ENCODE peak calls at places on chromosomes 3 and 15, in four cellular contexts. R is GM23248, P is IMR-90, Y is neural progenitor cell. G is an unnamed sample. For H4K20me1, the result is how much of the 10 kb centered on the place peaks cover.

GRCh38 chr3:147195896-147196295 is 210.4 kb downstream of the ZIC4 start:
- DNase-seq in R (peak), P (peak), Y (no peak), G (no peak)

GRCh38 chr3:78867409-78868372 is 900.1 kb downstream of the ROBO1 start:
- DNase-seq in R (peak), P (peak), Y (no peak), G (no peak)

GRCh38 chr3:97138914-97139541 is 324.6 kb downstream of the EPHA6 start:
- DNase-seq in R (no peak), P (no peak), Y (peak), G (peak)

GRCh38 chr3:147383617-147384016 is 22.7 kb downstream of the ZIC4 start:
- DNase-seq in R (no peak), P (no peak), Y (peak), G (no peak)

GRCh38 chr15:36758800-36759199 is 179.4 kb downstream of the CDIN1 start:
- DNase-seq in R (no peak), P (no peak), Y (no peak), G (no peak)

GRCh38 chr3:66703501-66703900 is 202.7 kb upstream of the LRIG1 start:
- DNase-seq in R (no peak), P (no peak), Y (no peak), G (no peak)

GRCh38 chr15:36235173-36235572 is 344.3 kb upstream of the CDIN1 start:
- DNase-seq in R (no peak), P (no peak), Y (no peak), G (no peak)

GRCh38 chr3:172687501-172687900 is 23.4 kb downstream of the NCEH1 start:
- DNase-seq in R (peak), P (no peak), Y (no peak), G (peak)

GRCh38 chr3:56878046-56878445 is 76.3 kb upstream of the ARHGEF3 start:
- DNase-seq in R (no peak), P (peak), Y (no peak), G (no peak)

GRCh38 chr15:57565326-57565725 is 26.4 kb upstream of the MYZAP start:
- DNase-seq in R (no peak), P (peak), Y (no peak), G (peak)

GRCh38 chr3:111690242-111690641 is 95.1 kb upstream of the ZBED2 start:
- DNase-seq in R (peak), P (peak), Y (peak), G (peak)

GRCh38 chr3:95565502-95565901 is 1248.9 kb upstream of the EPHA6 start:
- DNase-seq in R (no peak), P (no peak), Y (no peak), G (no peak)

GRCh38 chr15:101772921-101773320 is 30.4 kb upstream of the OR4F6 start:
- DNase-seq in R (no peak), P (no peak), Y (no peak), G (no peak)

GRCh38 chr3:42684632-42685362 is 540 bp upstream of the KLHL40 start:
- DNase-seq in R (no peak), P (no peak), Y (no peak), G (no peak)

GRCh38 chr3:98406034-98406433 is 15.6 kb downstream of the OR5K3 start:
- DNase-seq in R (no peak), P (no peak), Y (no peak), G (no peak)

GRCh38 chr15:90594297-90594696 is 64.6 kb downstream of the CRTC3 start:
- DNase-seq in R (peak), P (no peak), Y (no peak), G (no peak)

GRCh38 chr3:53109822-53110771 is 20.1 kb downstream of the RFT1 start:
- DNase-seq in R (peak), P (peak), Y (peak), G (no peak)

GRCh38 chr3:50205719-50206276 is 727 bp downstream of the SLC38A3 start:
- DNase-seq in R (no peak), P (no peak), Y (peak), G (no peak)

GRCh38 chr15:83046558-83047127 is 20.4 kb downstream of the BTBD1 start:
- DNase-seq in R (peak), P (peak), Y (no peak), G (peak)
- H4K20me1 ChIP-seq in R (under half), P (under half), Y (under half), G (under half)

DNA sequence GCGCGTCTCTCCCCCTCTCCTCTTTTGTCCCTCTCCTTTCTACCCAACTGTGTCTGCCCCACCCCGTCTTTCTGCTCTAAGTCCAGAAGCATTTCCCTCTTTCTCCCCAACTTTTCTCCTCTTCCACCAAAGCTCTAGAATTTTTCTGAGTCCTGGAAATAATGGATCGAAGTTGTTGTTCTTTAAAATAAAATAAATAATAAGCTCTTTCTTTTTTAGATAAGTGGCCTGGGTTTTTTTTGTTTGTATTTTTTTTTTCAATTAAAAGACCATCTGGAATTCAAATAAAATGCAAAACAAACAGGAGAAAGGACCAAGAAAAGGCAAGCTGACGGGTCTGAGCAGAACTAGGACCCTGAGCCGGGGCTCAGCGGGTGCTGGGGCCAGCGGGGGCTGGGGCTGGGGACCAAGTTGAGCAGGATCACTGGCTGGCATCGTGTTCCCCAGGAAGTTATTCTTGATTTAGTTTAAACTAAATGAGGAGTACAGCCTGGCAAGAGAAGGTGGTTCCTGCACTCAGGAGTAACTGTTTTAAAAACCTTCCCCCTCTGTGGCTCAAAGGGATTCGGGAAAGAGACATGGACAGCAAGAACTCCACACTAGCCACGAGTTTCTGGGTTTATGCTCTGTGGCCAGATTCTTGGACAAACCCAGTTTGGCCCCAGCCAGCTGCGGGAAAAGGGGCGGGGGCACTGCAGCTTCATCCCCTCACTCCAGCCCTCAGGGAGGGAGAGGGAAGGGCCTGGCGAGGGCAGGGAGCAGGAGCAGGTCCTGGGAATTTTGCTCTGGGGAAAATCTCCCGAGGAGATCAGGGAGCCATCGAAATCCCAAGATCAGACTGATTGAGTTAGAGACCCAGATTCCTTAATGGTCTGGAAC is 8.4 kb downstream of the GATA2 start:
- DNase-seq in R (peak), P (no peak), Y (peak), G (no peak)
- H3K4me3 ChIP-seq in R (peak), P (no peak), Y (peak), G (no peak)

GRCh38 chr3:45185461-45185860 is 39.3 kb upstream of the CDCP1 start:
- DNase-seq in R (no peak), P (no peak), Y (no peak), G (no peak)
- H3K27ac ChIP-seq in R (no peak), P (no peak), Y (no peak), G (no peak)

DNA sequence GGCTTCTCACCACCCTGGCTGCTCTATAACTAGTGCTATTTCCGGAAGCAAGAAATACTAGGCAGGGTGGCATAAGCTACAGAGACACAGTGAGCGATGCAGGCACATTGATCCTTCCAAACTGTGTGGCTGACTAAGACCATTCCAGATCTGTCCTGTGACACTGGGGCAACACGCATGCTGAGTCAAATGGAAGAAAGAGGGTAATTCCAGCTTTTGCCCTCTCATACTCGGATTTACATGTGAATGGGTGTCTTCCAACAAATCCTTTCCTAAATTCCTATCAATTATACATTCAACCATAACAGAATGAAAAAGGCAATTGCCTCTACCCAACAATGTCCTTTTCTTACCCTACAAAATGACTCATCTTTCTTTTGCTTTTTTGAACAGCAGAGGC is 5.1 kb downstream of the FSIP1 start:
- DNase-seq in R (peak), P (peak), Y (no peak), G (no peak)
- H4K20me1 ChIP-seq in R (under half), P (under half), Y (under half), G (under half)

DNA sequence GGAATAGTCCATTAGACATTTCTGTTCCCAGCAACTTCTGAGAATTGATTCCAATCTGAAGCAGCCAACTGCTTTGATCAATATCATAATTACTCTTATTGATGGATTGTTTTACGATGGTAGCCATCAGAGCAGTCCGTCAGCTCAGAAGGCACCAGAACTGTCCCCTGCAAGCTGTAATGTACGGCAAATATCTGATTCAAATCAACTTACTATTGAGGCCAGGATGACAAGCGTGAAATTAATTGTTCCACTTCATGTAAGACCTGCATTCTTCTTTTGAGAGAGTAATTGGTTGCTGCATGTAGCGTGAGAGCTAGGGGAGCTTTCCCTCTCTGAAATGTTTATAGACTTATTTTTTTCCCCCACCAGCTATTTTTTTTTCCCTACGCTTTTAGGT is 134.8 kb downstream of the CACNA2D3 start:
- DNase-seq in R (no peak), P (no peak), Y (no peak), G (no peak)
- H3K4me3 ChIP-seq in R (no peak), P (no peak), Y (no peak), G (no peak)

GRCh38 chr3:126961791-126962461 is 21.0 kb upstream of the PLXNA1 start:
- DNase-seq in R (peak), P (no peak), Y (no peak), G (no peak)
- H3K27ac ChIP-seq in R (no peak), P (no peak), Y (no peak), G (no peak)